ENCODE peak calls at places on chromosomes 16 and 17, in six cellular contexts. L is A172; D is effector memory CD8-positive, alpha-beta T cell; M is small intestine; N is stimulated activated CD4-positive, alpha-beta T cell treated with anti-CD3 and anti-CD28 coated beads, Interleukin-4, amount 100 ng/mL, for 48 hours; V is ACHN. U is an unnamed sample.

GRCh38 chr17:77579717-77580116 is 378.8 kb upstream of the TNRC6C start:
- DNase-seq in L (no peak), N (no peak), V (no peak), D (no peak), M (no peak), U (no peak)

GRCh38 chr16:67277294-67277998 is 1.9 kb upstream of the PLEKHG4 start:
- DNase-seq in L (peak), N (peak), V (peak), D (no peak), M (no peak), U (no peak)

GRCh38 chr17:352421-353212 is at the start of gene RPH3AL:
- DNase-seq in L (peak), M (peak), D (no peak), V (peak), N (no peak), U (peak)

GRCh38 chr17:79046501-79047280 is 22.7 kb downstream of the C1QTNF1 start:
- DNase-seq in N (no peak), V (no peak), D (no peak), L (no peak), M (no peak), U (no peak)

GRCh38 chr17:49434821-49435581 is 20.3 kb upstream of the PHB1 start:
- DNase-seq in M (peak), L (peak), V (peak), N (peak), D (peak), U (peak)

GRCh38 chr16:53664724-53665345 is 38.8 kb downstream of the RPGRIP1L start:
- DNase-seq in L (peak), M (no peak), V (no peak), N (peak), D (no peak), U (no peak)

GRCh38 chr16:50284131-50284911 is 18.0 kb downstream of the ADCY7 start:
- DNase-seq in D (peak), N (no peak), L (no peak), V (no peak), M (peak), U (no peak)

GRCh38 chr17:57595426-57595825 is 149.7 kb downstream of the CCDC182 start:
- DNase-seq in L (no peak), V (no peak), M (no peak), D (no peak), N (no peak), U (no peak)

GRCh38 chr16:28292731-28293588 is 635 bp downstream of the SBK1 start:
- DNase-seq in V (no peak), M (no peak), L (no peak), D (no peak), N (no peak), U (no peak)

GRCh38 chr17:161481-161880 is 20.0 kb downstream of the DOC2B start:
- DNase-seq in V (no peak), D (no peak), N (no peak), M (no peak), L (no peak), U (no peak)

GRCh38 chr16:71648921-71649320 is 22.9 kb downstream of the MARVELD3 start:
- DNase-seq in L (no peak), D (no peak), M (peak), N (no peak), V (peak), U (no peak)

GRCh38 chr17:30238387-30239088 is 3.0 kb upstream of the SLC6A4 start:
- DNase-seq in N (no peak), V (no peak), L (no peak), D (no peak), M (no peak), U (no peak)

GRCh38 chr17:40121886-40122465 is at the start of gene MSL1:
- DNase-seq in M (peak), N (peak), V (peak), D (peak), L (peak), U (peak)

GRCh38 chr16:600781-601180 is 10.9 kb downstream of the RAB40C start:
- DNase-seq in N (no peak), L (no peak), M (peak), V (no peak), D (no peak), U (no peak)

GRCh38 chr17:35345445-35345925 is 27.9 kb downstream of the SLFN11 start:
- DNase-seq in N (no peak), D (no peak), L (no peak), V (no peak), M (no peak), U (no peak)

GRCh38 chr16:50376997-50377396 is 8.2 kb upstream of the BRD7 start:
- DNase-seq in D (no peak), N (no peak), V (no peak), M (no peak), L (no peak), U (no peak)

GRCh38 chr16:81730090-81731051 is 48.7 kb upstream of the PLCG2 start:
- DNase-seq in M (peak), N (peak), D (peak), L (peak), V (peak), U (peak)

GRCh38 chr16:53509906-53510703 is 7.1 kb upstream of the AKTIP start:
- DNase-seq in L (peak), M (peak), V (peak), D (peak), N (no peak), U (peak)

U was measured in HuH-7.5.